ENCODE peak calls at places on chromosomes 1 and 21, in eight cellular contexts. O, L, V, Q, F, X, B and W are unnamed samples. For H3K4me1, the result is how much of the 10 kb centered on the place peaks cover.

GRCh38 chr1:22039594-22040347 is 12.7 kb upstream of the CDC42 start:
- DNase-seq in B (no peak), L (peak), X (peak), F (peak), O (peak), Q (no peak), V (peak), W (peak)

GRCh38 chr1:48916121-48917069 is 139.7 kb upstream of the BEND5 start:
- DNase-seq in O (peak), Q (peak), F (peak), L (peak), B (no peak), V (peak), X (no peak), W (no peak)

GRCh38 chr21:39006653-39007417 is 176.4 kb downstream of the PSMG1 start:
- DNase-seq in O (no peak), B (no peak), X (peak), L (no peak), Q (no peak), F (no peak), V (no peak), W (peak)

GRCh38 chr1:182725264-182725965 is 41.0 kb upstream of the RGS8 start:
- DNase-seq in Q (no peak), B (no peak), X (no peak), L (no peak), V (no peak), O (no peak), F (no peak), W (peak)

GRCh38 chr1:27575861-27576331 is 28.0 kb downstream of the AHDC1 start:
- DNase-seq in L (peak), B (peak), Q (peak), F (peak), V (peak), O (peak), X (peak), W (peak)

GRCh38 chr1:20111452-20111851 is 7.9 kb downstream of the PLA2G2D start:
- DNase-seq in F (no peak), Q (no peak), V (no peak), L (no peak), O (no peak), X (no peak), B (no peak), W (no peak)

GRCh38 chr1:246324711-246325110 is 182.4 kb downstream of the SMYD3 start:
- DNase-seq in F (peak), Q (peak), V (no peak), B (no peak), X (no peak), L (peak), O (peak), W (no peak)

GRCh38 chr1:80582980-80583379 is 1217.8 kb upstream of the ADGRL2 start:
- DNase-seq in O (no peak), B (no peak), V (no peak), Q (no peak), L (no peak), F (no peak), X (no peak), W (peak)

GRCh38 chr1:68328485-68328884 is 96.2 kb upstream of the WLS start:
- DNase-seq in V (peak), O (no peak), L (no peak), X (no peak), F (no peak), Q (no peak), B (no peak), W (no peak)

GRCh38 chr1:185045793-185046441 is 559 bp downstream of the RNF2 start:
- DNase-seq in Q (peak), B (no peak), L (peak), O (peak), F (peak), V (peak), X (peak), W (peak)

GRCh38 chr21:34983680-34984086 is 65.4 kb downstream of the RUNX1 start:
- DNase-seq in V (peak), X (no peak), B (no peak), O (no peak), Q (no peak), F (no peak), L (peak), W (no peak)

GRCh38 chr1:226659136-226659535 is 79.9 kb downstream of the ITPKB start:
- DNase-seq in F (no peak), X (no peak), Q (no peak), B (no peak), V (no peak), O (no peak), L (no peak), W (no peak)
- H3K4me1 ChIP-seq in F (under half), X (under half), Q (half or more), B (half or more), V (under half), O (under half), L (half or more), W (under half)

GRCh38 chr1:88557044-88557443 is 127.0 kb upstream of the PKN2 start:
- DNase-seq in F (no peak), B (no peak), V (no peak), Q (no peak), O (no peak), X (no peak), L (no peak), W (no peak)

GRCh38 chr1:88562991-88563390 is 121.1 kb upstream of the PKN2 start:
- DNase-seq in F (peak), L (no peak), X (no peak), O (no peak), Q (no peak), V (no peak), B (no peak), W (no peak)

DNA sequence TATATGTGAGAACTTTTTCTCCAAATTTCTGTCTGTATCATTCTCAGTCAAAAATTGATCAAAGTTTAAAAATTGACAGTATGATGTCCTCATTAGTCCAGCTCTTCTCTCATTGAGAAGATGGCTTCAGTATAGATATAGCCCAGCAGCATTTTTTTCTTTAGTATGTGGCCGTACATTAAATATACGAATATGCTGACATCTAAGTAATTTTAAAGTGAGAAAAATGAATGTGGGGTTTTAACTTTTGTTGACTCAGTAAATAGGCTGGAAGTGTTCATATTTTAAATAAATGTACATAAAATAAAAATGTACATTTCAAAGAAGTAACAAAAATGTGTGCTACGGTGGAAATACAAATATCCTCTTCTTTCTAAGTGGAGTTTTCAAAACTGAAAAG is 123.5 kb upstream of the PKN2 start:
- DNase-seq in Q (no peak), F (no peak), X (no peak), O (no peak), L (no peak), B (no peak), V (no peak), W (no peak)
- H3K4me1 ChIP-seq in Q (under half), F (under half), X (under half), O (under half), L (under half), B (under half), V (under half), W (under half)

GRCh38 chr1:160552425-160552824 is 26.9 kb downstream of the CD84 start:
- DNase-seq in V (no peak), X (no peak), Q (no peak), L (no peak), F (no peak), O (no peak), B (no peak), W (no peak)

GRCh38 chr1:160548960-160549664 is 26.1 kb upstream of the SLAMF6 start:
- DNase-seq in B (no peak), Q (no peak), V (no peak), O (no peak), F (no peak), L (no peak), X (no peak), W (no peak)

GRCh38 chr1:160549665-160550006 is 26.6 kb upstream of the SLAMF6 start:
- DNase-seq in L (no peak), F (no peak), O (no peak), V (no peak), X (no peak), Q (no peak), B (no peak), W (no peak)

GRCh38 chr1:160550572-160551034 is 27.5 kb upstream of the SLAMF6 start:
- DNase-seq in B (no peak), X (no peak), V (no peak), L (no peak), F (peak), O (peak), Q (peak), W (no peak)

GRCh38 chr1:160553778-160554177 is 25.5 kb downstream of the CD84 start:
- DNase-seq in B (no peak), L (no peak), V (no peak), Q (no peak), O (no peak), F (no peak), X (no peak), W (no peak)
- H3K4me1 ChIP-seq in B (under half), L (under half), V (under half), Q (under half), O (under half), F (under half), X (under half), W (under half)

GRCh38 chr21:37450385-37451044 is 83.9 kb downstream of the DYRK1A start:
- DNase-seq in L (peak), F (no peak), X (no peak), Q (no peak), O (no peak), B (no peak), V (peak), W (no peak)
- H3K4me1 ChIP-seq in L (under half), F (half or more), X (under half), Q (under half), O (under half), B (under half), V (half or more), W (half or more)

GRCh38 chr21:42533306-42533962 is 19.8 kb downstream of the SLC37A1 start:
- DNase-seq in Q (no peak), O (peak), X (no peak), B (no peak), L (no peak), V (no peak), F (no peak), W (no peak)
- H3K4me1 ChIP-seq in Q (under half), O (under half), X (under half), B (under half), L (under half), V (under half), F (under half), W (under half)

GRCh38 chr1:99673285-99673684 is 27.4 kb downstream of the PALMD start:
- DNase-seq in X (no peak), L (no peak), V (peak), F (no peak), Q (no peak), B (no peak), O (no peak), W (no peak)
- H3K4me1 ChIP-seq in X (under half), L (under half), V (under half), F (under half), Q (under half), B (under half), O (under half), W (half or more)

GRCh38 chr1:118487091-118487490 is 302.1 kb upstream of the SPAG17 start:
- DNase-seq in V (peak), Q (no peak), B (no peak), O (no peak), L (peak), F (no peak), X (no peak), W (no peak)

GRCh38 chr1:118488776-118489175 is 303.7 kb upstream of the SPAG17 start:
- DNase-seq in B (no peak), F (no peak), Q (no peak), O (no peak), X (no peak), V (no peak), L (no peak), W (no peak)

GRCh38 chr1:118486213-118486612 is 301.2 kb upstream of the SPAG17 start:
- DNase-seq in O (no peak), X (no peak), F (peak), Q (peak), V (no peak), L (no peak), B (no peak), W (no peak)

GRCh38 chr1:118485757-118486156 is 300.7 kb upstream of the SPAG17 start:
- DNase-seq in O (no peak), X (no peak), F (no peak), B (no peak), V (peak), Q (no peak), L (peak), W (no peak)

GRCh38 chr1:118487932-118488331 is 302.9 kb upstream of the SPAG17 start:
- DNase-seq in L (no peak), Q (no peak), B (no peak), O (no peak), X (no peak), V (no peak), F (no peak), W (no peak)
- H3K4me1 ChIP-seq in L (under half), Q (under half), B (under half), O (under half), X (under half), V (under half), F (under half), W (under half)

GRCh38 chr1:234722267-234722704 is 112.3 kb upstream of the IRF2BP2 start:
- DNase-seq in L (no peak), V (no peak), O (no peak), B (no peak), X (no peak), Q (no peak), F (no peak), W (peak)

GRCh38 chr1:234725177-234726132 is 115.5 kb upstream of the IRF2BP2 start:
- DNase-seq in B (peak), Q (no peak), L (no peak), X (peak), F (no peak), O (no peak), V (peak), W (no peak)

GRCh38 chr1:234726359-234726836 is 116.4 kb upstream of the IRF2BP2 start:
- DNase-seq in V (no peak), O (peak), Q (peak), X (no peak), L (peak), B (no peak), F (peak), W (no peak)

GRCh38 chr1:234722904-234723588 is 113.1 kb upstream of the IRF2BP2 start:
- DNase-seq in L (peak), B (no peak), O (no peak), X (peak), V (peak), Q (no peak), F (no peak), W (no peak)

DNA sequence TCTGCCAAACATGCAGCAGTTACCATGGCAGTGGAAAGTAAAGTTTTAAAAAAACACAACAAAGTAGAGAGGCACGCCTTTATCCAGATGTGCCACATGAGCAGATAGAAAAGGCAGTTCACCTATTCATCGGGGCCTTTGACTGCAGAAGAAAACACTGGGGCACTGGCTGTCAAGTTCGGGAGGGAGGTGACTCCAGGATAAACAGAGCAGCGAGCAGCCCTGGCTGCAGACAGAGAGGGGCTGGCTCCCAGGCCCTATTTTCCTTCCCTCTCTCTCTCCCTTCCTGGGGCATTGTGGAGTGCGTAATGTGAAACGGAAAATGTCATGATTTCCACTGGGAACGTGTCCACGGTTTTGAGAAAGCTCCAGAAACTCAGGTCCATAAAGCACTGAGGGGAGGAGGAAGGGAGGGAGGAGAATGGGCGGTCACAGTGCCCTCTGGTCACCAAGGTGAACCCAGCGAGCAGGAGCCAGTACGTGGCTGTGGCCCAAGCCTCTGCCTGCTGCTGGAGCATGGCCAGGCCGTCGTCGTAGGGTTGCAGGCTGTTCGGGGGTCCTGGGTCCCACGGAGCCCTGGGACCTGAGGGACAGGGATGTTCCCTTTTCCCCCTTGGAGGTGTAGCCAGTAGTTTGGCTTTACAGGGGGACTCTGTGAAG is 114.7 kb upstream of the IRF2BP2 start:
- DNase-seq in Q (peak), L (no peak), X (peak), F (no peak), B (peak), O (peak), V (no peak), W (peak)
- H3K4me1 ChIP-seq in Q (half or more), L (half or more), X (under half), F (under half), B (half or more), O (under half), V (under half), W (half or more)